ENCODE peak calls at places on chromosomes 1 and 21, in nine cellular contexts. Z is body of pancreas, W is thoracic aorta, L is mesendoderm, X is A549, M is aorta, P is adipocyte, B is choroid plexus epithelial cell, R is AG04450. U is an unnamed sample.
A peak's percentile ranks its signal among the peaks of the same experiment; 100 is the strongest.

GRCh38 chr1:9872430-9873165 is 37.5 kb downstream of the CTNNBIP1 start:
- DNase-seq in Z (no peak), W (no peak), L (no peak), X (no peak), M (no peak), P (no peak), B (no peak), R (peak; percentile 18), U (no peak)

GRCh38 chr1:43354936-43355335 is 3.8 kb upstream of the CDC20 start:
- DNase-seq in Z (no peak), W (no peak), L (no peak), X (no peak), M (no peak), P (no peak), B (no peak), R (no peak), U (no peak)

GRCh38 chr1:19273106-19273843 is 15.3 kb downstream of the AKR7A3 start:
- DNase-seq in Z (peak; percentile 45), W (no peak), L (no peak), X (no peak), M (no peak), P (no peak), B (no peak), R (no peak), U (no peak)

GRCh38 chr1:148388260-148389026 is 94.7 kb downstream of the PPIAL4G start:
- DNase-seq in Z (peak; percentile 93), W (peak; percentile 64), L (peak; percentile 98), X (peak; percentile 97), M (peak; percentile 94), P (peak; percentile 90), B (peak; percentile 97), R (peak; percentile 21), U (peak; percentile 91)

GRCh38 chr21:44267655-44268142 is 6.0 kb upstream of the DNMT3L start:
- DNase-seq in Z (peak; percentile 17), W (no peak), L (no peak), X (no peak), M (no peak), P (no peak), B (no peak), R (no peak), U (no peak)

GRCh38 chr1:173913111-173913510 is 4.0 kb downstream of the SERPINC1 start:
- DNase-seq in Z (no peak), W (no peak), L (no peak), X (no peak), M (no peak), P (no peak), B (no peak), R (no peak), U (no peak)

GRCh38 chr1:196407358-196408041 is 200.7 kb downstream of the KCNT2 start:
- DNase-seq in Z (no peak), W (no peak), L (peak; percentile 66), X (peak; percentile 48), M (no peak), P (peak; percentile 63), B (peak; percentile 94), R (no peak), U (no peak)

GRCh38 chr1:109933856-109934711 is 23.4 kb downstream of the CSF1 start:
- DNase-seq in Z (no peak), W (no peak), L (no peak), X (no peak), M (peak; percentile 77), P (peak; percentile 37), B (peak; percentile 90), R (no peak), U (peak; percentile 67)

GRCh38 chr1:180215856-180216625 is 14.0 kb upstream of the LHX4 start:
- DNase-seq in Z (no peak), W (no peak), L (no peak), X (no peak), M (no peak), P (no peak), B (no peak), R (no peak), U (no peak)

GRCh38 chr1:21216835-21217811 is 40.4 kb upstream of the EIF4G3 start:
- DNase-seq in Z (peak; percentile 77), W (no peak), L (peak; percentile 75), X (peak; percentile 60), M (peak; percentile 86), P (peak; percentile 67), B (peak; percentile 62), R (no peak), U (peak; percentile 37)

GRCh38 chr21:42080788-42081083 is 9.6 kb downstream of the UMODL1 start:
- DNase-seq in Z (no peak), W (no peak), L (no peak), X (no peak), M (no peak), P (peak; percentile 85), B (peak; percentile 80), R (peak; percentile 68), U (no peak)

DNA sequence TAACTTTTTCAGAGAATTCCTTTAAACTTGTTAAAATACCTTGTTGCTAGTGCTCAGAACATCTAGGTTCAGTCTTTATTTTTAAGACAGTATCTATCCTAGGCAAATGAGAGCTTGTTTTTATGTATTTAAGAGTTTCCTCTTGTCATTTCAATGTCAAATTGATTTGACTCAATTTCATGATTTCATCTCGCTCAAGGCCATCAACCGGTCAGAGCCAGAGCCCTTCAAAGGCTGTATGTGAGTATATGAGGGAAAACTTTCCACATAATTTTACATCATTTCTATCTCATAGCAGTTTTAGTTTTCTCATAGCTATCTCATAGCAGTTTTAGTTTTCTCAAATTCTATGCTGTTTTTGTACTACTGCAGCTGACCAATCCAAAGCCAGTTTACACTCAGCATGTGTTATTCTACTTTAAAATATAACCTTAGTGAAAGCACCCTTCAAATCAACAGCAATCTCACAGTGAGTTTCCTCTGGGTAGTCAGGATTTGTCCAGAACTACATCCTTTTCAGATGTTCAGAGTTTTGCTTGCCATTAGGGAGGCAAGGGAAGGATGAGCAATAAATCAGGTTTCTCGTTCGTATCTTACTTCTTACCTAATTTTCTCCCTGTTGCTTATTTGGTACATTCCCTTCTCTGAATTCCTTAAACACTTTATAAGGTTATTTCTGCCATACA is 12.7 kb downstream of the HNRNPU start:
- DNase-seq in Z (no peak), W (no peak), L (no peak), X (no peak), M (no peak), P (no peak), B (no peak), R (no peak), U (no peak)
- H3K4me3 ChIP-seq in Z (no peak overlapping the region), W (no peak overlapping the region), L (no peak overlapping the region), X (no peak overlapping the region), M (no peak overlapping the region), P (no peak overlapping the region), B (no peak overlapping the region), R (no peak overlapping the region), U (no peak overlapping the region)

GRCh38 chr1:228733576-228733975 is 1.7 kb upstream of the RHOU start:
- DNase-seq in Z (no peak), W (no peak), L (no peak), X (no peak), M (no peak), P (no peak), B (no peak), R (no peak), U (no peak)

GRCh38 chr1:228736844-228737415 is 1.7 kb downstream of the RHOU start:
- DNase-seq in Z (no peak), W (no peak), L (no peak), X (no peak), M (no peak), P (no peak), B (no peak), R (no peak), U (no peak)

GRCh38 chr1:228734881-228735801 is at the start of gene RHOU:
- DNase-seq in Z (peak; percentile 82), W (no peak), L (peak; percentile 64), X (peak; percentile 67), M (peak; percentile 94), P (peak; percentile 81), B (peak; percentile 57), R (no peak), U (no peak)

GRCh38 chr1:228737613-228738012 is 2.3 kb downstream of the RHOU start:
- DNase-seq in Z (no peak), W (no peak), L (no peak), X (no peak), M (no peak), P (no peak), B (peak; percentile 7), R (no peak), U (no peak)

GRCh38 chr1:228735871-228736586 is 750 bp downstream of the RHOU start:
- DNase-seq in Z (peak; percentile 78), W (no peak), L (peak; percentile 54), X (peak; percentile 26), M (peak; percentile 84), P (peak; percentile 41), B (peak; percentile 50), R (no peak), U (no peak)
- H3K4me3 ChIP-seq in Z (peak overlapping the region; percentile 18), W (peak overlapping the region; percentile 95), L (peak overlapping the region; percentile 36), X (peak overlapping the region; percentile 88), M (peak overlapping the region; percentile 85), P (peak overlapping the region; percentile 88), B (peak overlapping the region; percentile 73), R (peak overlapping the region; percentile 63), U (no peak overlapping the region)

GRCh38 chr1:25517476-25518394 is 25.7 kb upstream of the LDLRAP1 start:
- DNase-seq in Z (no peak), W (no peak), L (peak; percentile 80), X (no peak), M (peak; percentile 61), P (no peak), B (no peak), R (no peak), U (no peak)

GRCh38 chr1:25515033-25515432 is 28.4 kb upstream of the LDLRAP1 start:
- DNase-seq in Z (no peak), W (no peak), L (no peak), X (no peak), M (peak; percentile 17), P (no peak), B (no peak), R (no peak), U (no peak)

GRCh38 chr1:25519624-25520023 is 23.8 kb upstream of the LDLRAP1 start:
- DNase-seq in Z (no peak), W (no peak), L (no peak), X (no peak), M (peak; percentile 9), P (peak; percentile 33), B (peak; percentile 83), R (no peak), U (no peak)

GRCh38 chr1:25513666-25514065 is 29.7 kb upstream of the LDLRAP1 start:
- DNase-seq in Z (no peak), W (no peak), L (no peak), X (no peak), M (peak; percentile 17), P (no peak), B (no peak), R (no peak), U (no peak)

DNA sequence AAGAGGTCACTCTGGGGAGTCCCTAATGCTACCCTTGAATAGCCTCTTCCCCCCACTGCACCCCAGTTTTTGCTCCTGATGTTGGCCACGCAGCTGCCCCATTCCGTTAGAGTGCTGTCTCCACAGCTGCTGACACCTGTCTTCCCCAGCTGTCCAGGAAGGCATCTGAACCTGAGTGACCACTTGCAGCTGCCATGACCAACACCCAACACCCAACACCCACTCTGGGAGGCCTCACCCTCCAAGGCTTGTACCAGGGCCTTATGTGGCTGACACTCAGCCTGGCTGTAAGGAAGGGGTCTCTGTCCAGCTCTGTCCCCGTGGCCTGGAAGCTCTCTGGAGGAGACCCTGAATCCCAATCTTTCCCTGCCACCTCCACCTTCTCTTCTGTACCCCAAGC is 26.7 kb upstream of the LDLRAP1 start:
- DNase-seq in Z (no peak), W (no peak), L (no peak), X (no peak), M (peak; percentile 55), P (no peak), B (no peak), R (no peak), U (no peak)
- H3K4me3 ChIP-seq in Z (no peak overlapping the region), W (no peak overlapping the region), L (no peak overlapping the region), X (no peak overlapping the region), M (no peak overlapping the region), P (no peak overlapping the region), B (no peak overlapping the region), R (no peak overlapping the region), U (no peak overlapping the region)

GRCh38 chr1:103517380-103518047 is 8.0 kb upstream of the RNPC3 start:
- DNase-seq in Z (no peak), W (no peak), L (no peak), X (no peak), M (no peak), P (no peak), B (peak; percentile 43), R (no peak), U (no peak)
- H3K4me3 ChIP-seq in Z (no peak overlapping the region), W (no peak overlapping the region), L (no peak overlapping the region), X (no peak overlapping the region), M (no peak overlapping the region), P (no peak overlapping the region), B (no peak overlapping the region), R (no peak overlapping the region), U (no peak overlapping the region)